ENCODE peak calls at places on chromosomes 7 and 10, in five cellular contexts. C, M, L, E and Q are unnamed samples.

GRCh38 chr7:154308928-154309327 is 256.7 kb downstream of the DPP6 start:
- DNase-seq in C (no peak), M (no peak), L (no peak), E (no peak), Q (no peak)

GRCh38 chr7:101124376-101125056 is 2.4 kb upstream of the SERPINE1 start:
- DNase-seq in C (no peak), M (no peak), L (no peak), E (no peak), Q (peak; percentile 62)

GRCh38 chr10:90088008-90088322 is 386.6 kb downstream of the KIF20B start:
- DNase-seq in C (no peak), M (no peak), L (no peak), E (no peak), Q (no peak)

GRCh38 chr7:112286294-112287086 is 80.0 kb downstream of the ZNF277 start:
- DNase-seq in C (no peak), M (no peak), L (no peak), E (no peak), Q (no peak)

GRCh38 chr7:121591916-121592315 is 195.8 kb upstream of the FAM3C start:
- DNase-seq in C (no peak), M (no peak), L (no peak), E (no peak), Q (no peak)

GRCh38 chr7:150790416-150791075 is 9.6 kb downstream of the TMEM176B start:
- DNase-seq in C (no peak), M (no peak), L (no peak), E (no peak), Q (no peak)

GRCh38 chr10:114684822-114685209 is 26.7 kb upstream of the ABLIM1 start:
- DNase-seq in C (no peak), M (no peak), L (no peak), E (no peak), Q (peak; percentile 81)

GRCh38 chr10:117345143-117345542 is 30.1 kb downstream of the PDZD8 start:
- DNase-seq in C (no peak), M (no peak), L (no peak), E (no peak), Q (no peak)

GRCh38 chr10:95815701-95816100 is 59.7 kb downstream of the ENTPD1 start:
- DNase-seq in C (no peak), M (no peak), L (no peak), E (no peak), Q (no peak)

GRCh38 chr10:47362199-47362598 is 14.0 kb downstream of the RBP3 start:
- DNase-seq in C (no peak), M (no peak), L (no peak), E (peak; percentile 2), Q (peak; percentile 38)

GRCh38 chr10:47359101-47359500 is 10.9 kb downstream of the RBP3 start:
- DNase-seq in C (no peak), M (no peak), L (peak; percentile 27), E (no peak), Q (no peak)

GRCh38 chr10:47360419-47361040 is 12.4 kb downstream of the RBP3 start:
- DNase-seq in C (no peak), M (no peak), L (peak; percentile 51), E (no peak), Q (peak; percentile 21)

GRCh38 chr10:47359626-47360418 is 11.7 kb downstream of the RBP3 start:
- DNase-seq in C (no peak), M (no peak), L (peak; percentile 44), E (no peak), Q (no peak)

DNA sequence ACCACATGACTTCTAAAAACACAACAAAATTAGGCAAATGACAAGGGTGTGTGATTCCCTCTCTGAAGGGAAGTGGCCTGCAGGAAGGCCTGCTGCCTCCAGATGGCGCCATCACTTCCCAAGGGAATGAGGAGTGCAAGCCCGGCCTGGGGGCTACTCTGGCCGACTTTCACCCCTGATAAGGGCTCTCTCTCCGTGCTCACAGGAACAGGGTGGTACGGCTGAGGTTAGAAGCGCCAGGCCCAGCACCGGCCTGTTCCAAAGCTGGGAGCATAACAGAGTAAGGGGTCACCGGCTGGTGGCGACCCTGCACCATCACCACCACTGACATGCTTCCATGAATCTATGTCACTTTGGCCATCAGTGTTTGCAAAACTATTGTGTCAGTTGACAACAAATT is 13.1 kb downstream of the RBP3 start:
- DNase-seq in C (no peak), M (no peak), L (peak; percentile 60), E (no peak), Q (peak; percentile 48)
- TF ChIP-seq CTCF in C (no peak), M (peak; percentile 69), L (peak; percentile 5), E (peak; percentile 70), Q (peak; percentile 84)

GRCh38 chr10:130138479-130138866 is 2.3 kb downstream of the GLRX3 start:
- DNase-seq in C (peak; percentile 77), M (no peak), L (no peak), E (no peak), Q (peak; percentile 99)
- H3K4me3 ChIP-seq in C (no peak overlapping the region), M (no peak overlapping the region), L (no peak overlapping the region), E (no peak overlapping the region), Q (peak overlapping the region; percentile 80)

GRCh38 chr10:69801434-69802315 is at the start of gene COL13A1:
- DNase-seq in C (no peak), M (peak; percentile 38), L (peak; percentile 67), E (peak; percentile 73), Q (peak; percentile 80)

GRCh38 chr10:69800665-69801064 is 1.0 kb upstream of the COL13A1 start:
- DNase-seq in C (no peak), M (no peak), L (no peak), E (no peak), Q (no peak)

GRCh38 chr10:69802424-69803161 is 887 bp downstream of the COL13A1 start:
- DNase-seq in C (no peak), M (peak; percentile 55), L (no peak), E (no peak), Q (peak; percentile 27)

GRCh38 chr10:69800109-69800508 is 1.6 kb upstream of the COL13A1 start:
- DNase-seq in C (peak; percentile 43), M (no peak), L (no peak), E (no peak), Q (peak; percentile 67)

GRCh38 chr10:69801094-69801433 is 642 bp upstream of the COL13A1 start:
- DNase-seq in C (peak; percentile 45), M (peak; percentile 49), L (no peak), E (peak; percentile 73), Q (peak; percentile 70)
- TF ChIP-seq CTCF in C (no peak), M (peak; percentile 67), L (no peak), E (peak; percentile 56), Q (peak; percentile 57)

GRCh38 chr7:27102578-27103442 is at the start of gene HOXA2:
- DNase-seq in C (no peak), M (no peak), L (no peak), E (no peak), Q (no peak)
- H3K4me3 ChIP-seq in C (peak within 1 kb of the TSS; percentile 44), M (peak within 1 kb of the TSS; percentile 48), L (peak within 1 kb of the TSS; percentile 53), E (peak within 1 kb of the TSS; percentile 91), Q (no peak within 1 kb of the TSS)

GRCh38 chr7:117872565-117873055 is 631 bp downstream of the CTTNBP2 start:
- DNase-seq in C (no peak), M (peak; percentile 29), L (peak; percentile 62), E (no peak), Q (peak; percentile 11)
- TF ChIP-seq CTCF in C (no peak), M (peak; percentile 16), L (no peak), E (peak; percentile 5), Q (no peak)

GRCh38 chr7:158468225-158468624 is 119.4 kb downstream of the PTPRN2 start:
- DNase-seq in C (no peak), M (no peak), L (no peak), E (no peak), Q (no peak)

GRCh38 chr7:158470336-158470735 is 117.3 kb downstream of the PTPRN2 start:
- DNase-seq in C (no peak), M (no peak), L (no peak), E (no peak), Q (no peak)

GRCh38 chr7:158467562-158467961 is 120.1 kb downstream of the PTPRN2 start:
- DNase-seq in C (no peak), M (no peak), L (no peak), E (no peak), Q (no peak)

GRCh38 chr7:158469396-158470051 is 118.1 kb downstream of the PTPRN2 start:
- DNase-seq in C (no peak), M (no peak), L (no peak), E (no peak), Q (no peak)

DNA sequence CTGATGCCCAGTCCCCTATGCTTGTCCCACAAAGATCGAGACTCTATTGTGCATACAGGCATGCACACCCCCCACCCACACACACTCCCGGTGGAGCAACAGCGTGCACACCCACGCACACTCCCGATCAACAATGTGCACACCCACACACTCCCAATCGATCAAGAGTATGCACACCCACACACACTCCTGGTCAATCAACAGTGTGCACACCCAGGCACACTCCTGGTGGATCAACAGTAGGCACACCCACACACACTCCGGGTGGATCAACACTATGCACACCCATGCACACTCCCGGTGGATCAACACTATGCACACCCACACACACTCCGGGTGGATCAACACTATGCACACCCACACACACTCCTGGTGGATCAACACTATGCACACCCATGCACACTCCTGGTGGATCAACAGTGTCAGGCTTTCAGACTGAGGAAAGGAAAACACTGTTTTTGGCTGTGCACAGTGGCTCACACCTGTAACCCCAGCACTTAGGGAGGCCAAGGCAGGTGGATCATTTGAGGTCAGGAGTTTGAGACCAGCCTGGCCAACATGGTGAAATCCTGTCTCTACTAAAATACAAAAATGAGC is 118.8 kb downstream of the PTPRN2 start:
- DNase-seq in C (no peak), M (no peak), L (no peak), E (no peak), Q (no peak)
- H3K4me3 ChIP-seq in C (no peak overlapping the region), M (no peak overlapping the region), L (no peak overlapping the region), E (no peak overlapping the region), Q (no peak overlapping the region)

GRCh38 chr10:119028900-119029612 is 458 bp upstream of the NANOS1 start:
- DNase-seq in C (peak; percentile 86), M (peak; percentile 92), L (peak; percentile 88), E (peak; percentile 94), Q (peak; percentile 90)
- TF ChIP-seq CTCF in C (no peak), M (peak; percentile 47), L (no peak), E (peak; percentile 21), Q (no peak)